ENCODE peak calls at places on chromosomes 5 and 9, in eight cellular contexts. W is cardiac fibroblast, G is fibroblast of pulmonary artery, L is MM.1S, X is right lobe of liver, U is transverse colon, Q is osteoblast, H is A549. N is an unnamed sample.

GRCh38 chr9:112754578-112754977 is 4.0 kb downstream of the SNX30 start:
- DNase-seq in W (peak), G (peak), L (no peak), X (no peak), U (no peak), Q (no peak), H (no peak), N (peak)

GRCh38 chr9:129014611-129015010 is 13.5 kb downstream of the SH3GLB2 start:
- DNase-seq in W (no peak), G (no peak), L (no peak), X (no peak), U (no peak), Q (peak), H (no peak), N (no peak)

GRCh38 chr5:14879985-14880589 is 8.5 kb upstream of the ANKH start:
- DNase-seq in W (peak), G (peak), L (no peak), X (no peak), U (no peak), Q (no peak), H (no peak), N (no peak)

GRCh38 chr9:15277400-15278137 is 29.4 kb downstream of the TTC39B start:
- DNase-seq in W (peak), G (peak), L (no peak), X (no peak), U (no peak), Q (no peak), H (peak), N (peak)

GRCh38 chr5:112878760-112879159 is 17.7 kb downstream of the SRP19 start:
- DNase-seq in W (no peak), G (peak), L (peak), X (no peak), U (no peak), Q (no peak), H (no peak), N (peak)

GRCh38 chr5:1931590-1932138 is 48.9 kb upstream of the IRX4 start:
- DNase-seq in W (no peak), G (no peak), L (no peak), X (no peak), U (peak), Q (no peak), H (no peak), N (no peak)

GRCh38 chr9:133830310-133830709 is 92.2 kb upstream of the SARDH start:
- DNase-seq in W (no peak), G (no peak), L (no peak), X (no peak), U (no peak), Q (no peak), H (no peak), N (no peak)

GRCh38 chr5:96292582-96293247 is 140.3 kb downstream of the PCSK1 start:
- DNase-seq in W (peak), G (peak), L (no peak), X (peak), U (no peak), Q (no peak), H (no peak), N (no peak)

GRCh38 chr9:137459601-137460362 is 648 bp upstream of the NSMF start:
- DNase-seq in W (no peak), G (no peak), L (no peak), X (peak), U (no peak), Q (peak), H (no peak), N (no peak)

GRCh38 chr9:18632624-18633407 is 158.9 kb downstream of the ADAMTSL1 start:
- DNase-seq in W (peak), G (peak), L (no peak), X (no peak), U (no peak), Q (peak), H (peak), N (no peak)

GRCh38 chr5:125657936-125658335 is 765.3 kb upstream of the GRAMD2B start:
- DNase-seq in W (no peak), G (no peak), L (no peak), X (no peak), U (no peak), Q (no peak), H (no peak), N (no peak)

GRCh38 chr5:2270467-2270866 is 387.7 kb upstream of the IRX4 start:
- DNase-seq in W (no peak), G (no peak), L (no peak), X (no peak), U (no peak), Q (no peak), H (no peak), N (no peak)

GRCh38 chr5:175696139-175696854 is 38.4 kb downstream of the HRH2 start:
- DNase-seq in W (peak), G (peak), L (no peak), X (peak), U (peak), Q (no peak), H (peak), N (peak)

GRCh38 chr5:65021527-65022226 is 252.9 kb downstream of the CWC27 start:
- DNase-seq in W (no peak), G (no peak), L (no peak), X (no peak), U (no peak), Q (no peak), H (no peak), N (peak)

GRCh38 chr9:130448035-130448624 is 3.4 kb downstream of the ASS1 start:
- DNase-seq in W (peak), G (peak), L (no peak), X (peak), U (no peak), Q (no peak), H (no peak), N (peak)

GRCh38 chr9:117714282-117714681 is 10.1 kb downstream of the TLR4 start:
- DNase-seq in W (no peak), G (no peak), L (no peak), X (peak), U (no peak), Q (no peak), H (no peak), N (peak)

GRCh38 chr5:176606032-176606431 is 3.9 kb downstream of the GPRIN1 start:
- DNase-seq in W (no peak), G (no peak), L (no peak), X (no peak), U (no peak), Q (no peak), H (no peak), N (no peak)

GRCh38 chr5:6576861-6577501 is 55.9 kb downstream of the NSUN2 start:
- DNase-seq in W (peak), G (peak), L (peak), X (no peak), U (no peak), Q (peak), H (peak), N (peak)

GRCh38 chr5:74594172-74595040 is 46.1 kb downstream of the ENC1 start:
- DNase-seq in W (peak), G (peak), L (no peak), X (no peak), U (no peak), Q (no peak), H (no peak), N (no peak)

GRCh38 chr5:180169246-180170110 is 39.5 kb downstream of the RASGEF1C start:
- DNase-seq in W (no peak), G (no peak), L (no peak), X (no peak), U (no peak), Q (peak), H (no peak), N (no peak)

GRCh38 chr9:90007516-90008430 is 403.0 kb downstream of the GADD45G start:
- DNase-seq in W (peak), G (peak), L (no peak), X (no peak), U (no peak), Q (peak), H (no peak), N (peak)

GRCh38 chr9:37372839-37373238 is 49.7 kb upstream of the GRHPR start:
- DNase-seq in W (no peak), G (no peak), L (no peak), X (no peak), U (no peak), Q (no peak), H (no peak), N (no peak)

GRCh38 chr9:107740088-107740980 is 250.8 kb upstream of the KLF4 start:
- DNase-seq in W (peak), G (peak), L (no peak), X (no peak), U (no peak), Q (peak), H (no peak), N (no peak)

GRCh38 chr9:116027511-116027910 is 126.1 kb upstream of the PAPPA start:
- DNase-seq in W (peak), G (peak), L (no peak), X (no peak), U (no peak), Q (no peak), H (peak), N (no peak)

GRCh38 chr5:147522435-147522834 is 12.6 kb upstream of the DPYSL3 start:
- DNase-seq in W (no peak), G (peak), L (no peak), X (no peak), U (no peak), Q (no peak), H (no peak), N (no peak)

GRCh38 chr5:142110046-142110531 is 1.5 kb downstream of the NDFIP1 start:
- DNase-seq in W (peak), G (peak), L (no peak), X (no peak), U (peak), Q (peak), H (peak), N (peak)

GRCh38 chr5:29218829-29219228 is 1974.7 kb upstream of the CDH6 start:
- DNase-seq in W (no peak), G (no peak), L (no peak), X (no peak), U (no peak), Q (no peak), H (no peak), N (no peak)

GRCh38 chr9:21357479-21358290 is 7.0 kb upstream of the IFNA6 start:
- DNase-seq in W (no peak), G (no peak), L (peak), X (no peak), U (no peak), Q (peak), H (no peak), N (peak)

GRCh38 chr5:10635861-10636350 is 72.0 kb downstream of the ANKRD33B start:
- DNase-seq in W (no peak), G (no peak), L (no peak), X (no peak), U (no peak), Q (no peak), H (no peak), N (peak)

GRCh38 chr5:10634562-10634961 is 70.7 kb downstream of the ANKRD33B start:
- DNase-seq in W (no peak), G (no peak), L (no peak), X (no peak), U (no peak), Q (no peak), H (no peak), N (no peak)

GRCh38 chr5:10636363-10637142 is 72.7 kb downstream of the ANKRD33B start:
- DNase-seq in W (no peak), G (no peak), L (no peak), X (no peak), U (no peak), Q (no peak), H (no peak), N (no peak)

GRCh38 chr5:10634056-10634455 is 70.2 kb downstream of the ANKRD33B start:
- DNase-seq in W (no peak), G (no peak), L (no peak), X (no peak), U (no peak), Q (no peak), H (no peak), N (peak)

DNA sequence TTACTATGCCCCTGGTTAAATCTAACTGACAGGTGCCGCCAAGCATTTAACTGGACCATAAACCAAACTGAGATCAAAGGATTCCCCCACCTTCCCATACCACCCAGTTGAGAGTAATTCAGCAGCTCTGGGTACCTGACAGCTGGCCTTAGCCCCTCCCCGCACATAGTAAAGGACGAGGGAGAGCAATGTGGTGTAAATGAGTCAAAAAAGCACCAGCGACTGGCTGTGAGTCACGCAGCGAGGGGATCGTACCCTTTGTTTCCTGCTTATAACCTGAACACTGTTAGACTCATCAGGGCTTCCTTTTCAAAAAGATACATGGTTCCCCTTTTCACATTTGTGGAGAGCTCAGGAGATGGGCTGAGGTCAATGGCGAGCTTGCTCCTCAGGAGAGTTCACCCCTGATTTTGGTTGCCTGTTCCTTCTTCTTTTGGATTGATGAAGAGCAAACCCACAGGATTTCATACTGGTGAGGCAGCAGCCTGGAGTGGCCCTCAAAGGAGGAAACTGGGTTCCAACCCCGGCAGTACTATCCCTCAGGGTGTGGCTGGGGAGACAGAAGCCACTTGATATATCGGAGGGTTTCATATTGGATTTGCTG is 71.5 kb downstream of the ANKRD33B start:
- DNase-seq in W (no peak), G (peak), L (no peak), X (no peak), U (no peak), Q (peak), H (no peak), N (peak)
- H3K4me3 ChIP-seq in W (no peak), G (no peak), L (no peak), X (no peak), U (no peak), Q (no peak), H (no peak), N (peak)

GRCh38 chr5:134784241-134784920 is 25.8 kb downstream of the DDX46 start:
- DNase-seq in W (no peak), G (peak), L (no peak), X (no peak), U (no peak), Q (no peak), H (peak), N (peak)
- TF ChIP-seq CTCF in W (peak), G (peak), L (peak), X (peak), U (no peak), Q (peak), H (peak), N (peak)

GRCh38 chr5:10631597-10631996 is 67.7 kb downstream of the ANKRD33B start:
- DNase-seq in W (no peak), G (no peak), L (no peak), X (no peak), U (no peak), Q (no peak), H (no peak), N (peak)
- H3K4me3 ChIP-seq in W (no peak), G (no peak), L (peak), X (no peak), U (no peak), Q (no peak), H (no peak), N (peak)

DNA sequence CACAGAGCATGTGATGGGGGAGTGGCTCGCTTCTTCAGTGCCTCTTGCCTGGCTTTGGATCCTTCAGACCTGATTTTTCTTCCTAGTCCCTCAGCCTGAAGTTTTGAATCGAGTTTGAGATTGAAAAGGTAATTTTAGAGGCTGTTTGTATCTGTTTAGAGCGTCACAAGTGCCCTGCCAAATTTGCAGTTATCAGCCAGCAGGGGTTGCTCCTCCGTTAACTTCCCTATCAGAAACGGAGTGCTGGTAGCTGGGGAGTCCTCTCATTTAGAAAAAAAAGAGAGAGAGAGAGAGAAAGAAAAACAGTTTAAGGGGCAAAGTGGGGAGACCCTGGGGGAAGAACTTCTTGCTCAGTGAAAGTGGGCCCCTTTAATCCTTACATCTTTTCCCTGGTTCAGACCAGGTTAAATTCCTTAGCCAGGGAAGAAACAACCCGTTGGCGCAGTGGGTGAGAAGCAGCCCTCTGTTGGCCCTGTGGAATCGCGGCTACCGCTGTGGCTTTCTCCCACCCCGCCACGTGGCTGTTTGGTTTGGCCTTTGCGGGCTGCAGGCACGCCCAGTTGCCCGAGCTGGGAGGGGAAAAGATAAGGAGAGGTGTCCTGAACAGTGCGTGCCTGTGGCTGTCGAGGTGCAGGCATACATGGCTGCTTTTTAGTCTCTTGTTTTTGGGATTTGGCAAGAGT is 576.7 kb upstream of the ACO1 start:
- DNase-seq in W (no peak), G (no peak), L (no peak), X (no peak), U (no peak), Q (peak), H (peak), N (peak)
- TF ChIP-seq CTCF in W (no peak), G (no peak), L (no peak), X (no peak), U (no peak), Q (no peak), H (no peak), N (peak)

GRCh38 chr5:120463026-120463770 is 902 bp upstream of the PRR16 start:
- DNase-seq in W (no peak), G (no peak), L (no peak), X (no peak), U (no peak), Q (no peak), H (no peak), N (no peak)
- H3K4me3 ChIP-seq in W (no peak), G (no peak), L (no peak), X (no peak), U (no peak), Q (peak), H (peak), N (no peak)

DNA sequence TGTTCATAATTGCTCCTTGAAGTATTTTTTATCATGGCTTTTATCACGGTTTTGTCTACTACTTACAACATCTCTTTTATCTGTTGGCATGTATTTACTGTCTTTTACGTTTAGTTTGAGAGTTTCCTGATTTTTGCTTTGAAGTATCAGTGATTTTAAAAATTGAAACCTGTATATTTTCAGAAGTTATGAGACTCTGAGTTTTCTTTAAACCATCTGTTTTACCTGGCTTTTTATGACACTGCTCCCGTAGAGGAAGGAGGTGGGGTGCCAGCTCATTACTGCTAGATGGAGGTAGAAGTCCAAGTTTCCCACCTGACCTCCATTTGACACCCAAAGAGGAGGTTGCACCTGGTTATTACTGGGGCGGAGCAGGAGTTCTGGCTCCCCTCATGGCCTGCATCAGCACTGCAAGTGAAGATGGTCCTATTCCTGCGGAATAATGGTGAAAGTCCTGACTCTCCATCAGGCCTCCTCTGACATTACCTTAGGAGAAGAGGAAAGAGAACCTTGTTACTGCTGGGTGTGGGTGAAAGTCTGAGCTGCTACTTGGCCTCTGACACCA is 10.0 kb upstream of the ZNF131 start:
- DNase-seq in W (no peak), G (no peak), L (peak), X (no peak), U (peak), Q (no peak), H (peak), N (peak)
- TF ChIP-seq CTCF in W (peak), G (peak), L (peak), X (no peak), U (peak), Q (peak), H (no peak), N (peak)

DNA sequence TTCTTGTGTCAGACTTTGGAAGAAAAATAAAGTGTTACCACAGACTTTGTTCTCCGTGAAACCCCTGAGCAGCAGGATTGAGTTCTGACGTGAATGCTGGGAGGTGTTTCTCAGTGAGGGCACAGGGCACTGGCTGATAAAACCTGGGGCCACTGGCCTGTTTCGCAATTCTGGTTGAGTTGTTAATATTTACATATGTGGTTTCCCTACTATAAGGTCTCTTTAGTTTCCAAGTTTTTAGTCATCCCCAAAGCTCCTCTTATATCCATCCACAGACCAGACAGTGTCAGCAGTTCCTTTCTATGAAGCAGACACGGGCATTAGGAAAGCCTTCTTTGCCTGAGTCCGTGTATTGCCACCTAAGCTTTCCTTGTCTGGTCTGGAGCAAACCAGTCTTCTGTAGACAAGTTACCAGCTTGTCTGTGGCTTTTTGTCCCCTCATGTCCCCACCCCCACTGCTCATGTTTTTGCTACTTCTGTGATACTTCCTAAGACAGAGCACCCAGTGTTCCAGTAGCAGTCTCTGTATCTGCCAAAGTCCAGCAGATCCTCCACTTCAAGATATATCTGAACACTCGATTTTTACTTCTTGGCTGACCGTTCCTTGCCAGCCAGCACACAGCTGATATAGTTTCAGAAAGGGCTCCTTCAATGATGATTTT is 42.0 kb downstream of the ACO1 start:
- DNase-seq in W (peak), G (peak), L (no peak), X (peak), U (peak), Q (no peak), H (peak), N (no peak)
- H3K4me3 ChIP-seq in W (no peak), G (no peak), L (no peak), X (no peak), U (no peak), Q (peak), H (no peak), N (no peak)

N was measured in GM12865.